ENCODE peak calls at places on chromosomes 1 and 21, in five cellular contexts. J is left cardiac atrium; Z is activated effector memory CD4-positive, alpha-beta T cell treated with anti-CD3 and anti-CD28 coated beads, Interleukin-2, amount 50 U/mL, for 16 hours; T is GM12891; O is posterior cingulate gyrus. M is an unnamed sample.

GRCh38 chr1:100883963-100884362 is 10.7 kb downstream of the EXTL2 start:
- DNase-seq in T (no peak), Z (no peak), J (no peak), O (no peak), M (no peak)

GRCh38 chr1:115173151-115173550 is 83.8 kb upstream of the TSPAN2 start:
- DNase-seq in J (no peak), T (no peak), Z (no peak), O (no peak), M (no peak)

GRCh38 chr1:192639607-192640368 is 3.8 kb downstream of the RGS13 start:
- DNase-seq in Z (no peak), T (no peak), O (no peak), J (no peak), M (no peak)

GRCh38 chr1:221439734-221440436 is 302.0 kb downstream of the DUSP10 start:
- DNase-seq in Z (peak), T (no peak), J (no peak), O (no peak), M (no peak)

GRCh38 chr1:110673805-110674336 is 869 bp downstream of the KCNA3 start:
- DNase-seq in O (no peak), T (no peak), J (no peak), Z (peak), M (peak)

GRCh38 chr1:155173478-155174333 is at the start of gene TRIM46:
- DNase-seq in T (peak), J (no peak), Z (peak), O (peak), M (no peak)

GRCh38 chr1:170929412-170929834 is 5.9 kb upstream of the MROH9 start:
- DNase-seq in J (no peak), O (no peak), T (no peak), Z (no peak), M (no peak)

GRCh38 chr1:22117238-22117637 is 25.7 kb downstream of the WNT4 start:
- DNase-seq in O (no peak), Z (peak), J (no peak), T (no peak), M (no peak)

GRCh38 chr21:23968722-23969647 is 1638.3 kb downstream of the MRPL39 start:
- DNase-seq in Z (peak), J (no peak), O (no peak), T (peak), M (no peak)

GRCh38 chr1:5998906-5999301 is 6.7 kb upstream of the NPHP4 start:
- DNase-seq in T (no peak), O (peak), Z (peak), J (no peak), M (no peak)